ENCODE peak calls at places on chromosomes 3 and 15, in nine cellular contexts. One of them, this sample, is unnamed.

GRCh38 chr3:5122741-5123706 is 932 bp downstream of the ARL8B start:
- DNase-seq in fibroblast of lung: peak; percentile 78
- DNase-seq in stimulated activated CD4-positive, alpha-beta T cell treated with anti-CD3 and anti-CD28 coated beads, Interleukin-4, amount 100 ng/mL, for 24 hours: peak; percentile 39
- DNase-seq in erythroblast: peak; percentile 74
- DNase-seq in AML-193: peak; percentile 45
- DNase-seq in activated CD4-positive, alpha-beta T cell treated with anti-CD3 and anti-CD28 coated beads, Interleukin-2, amount 50 U/mL, for 1 hour: peak; percentile 25
- DNase-seq in iris pigment epithelial cell: peak; percentile 84
- DNase-seq in NB4: peak; percentile 71
- DNase-seq in upper lobe of right lung: peak; percentile 68
- DNase-seq in this sample: no peak

GRCh38 chr15:41955807-41956525 is 16.4 kb downstream of the EHD4 start:
- DNase-seq in fibroblast of lung: no peak
- DNase-seq in stimulated activated CD4-positive, alpha-beta T cell treated with anti-CD3 and anti-CD28 coated beads, Interleukin-4, amount 100 ng/mL, for 24 hours: no peak
- DNase-seq in erythroblast: no peak
- DNase-seq in AML-193: no peak
- DNase-seq in activated CD4-positive, alpha-beta T cell treated with anti-CD3 and anti-CD28 coated beads, Interleukin-2, amount 50 U/mL, for 1 hour: no peak
- DNase-seq in iris pigment epithelial cell: peak; percentile 40
- DNase-seq in NB4: no peak
- DNase-seq in upper lobe of right lung: no peak
- DNase-seq in this sample: no peak

GRCh38 chr3:129690406-129690805 is 83.9 kb upstream of the PLXND1 start:
- DNase-seq in fibroblast of lung: peak; percentile 60
- DNase-seq in stimulated activated CD4-positive, alpha-beta T cell treated with anti-CD3 and anti-CD28 coated beads, Interleukin-4, amount 100 ng/mL, for 24 hours: peak; percentile 25
- DNase-seq in erythroblast: peak; percentile 65
- DNase-seq in AML-193: peak; percentile 92
- DNase-seq in activated CD4-positive, alpha-beta T cell treated with anti-CD3 and anti-CD28 coated beads, Interleukin-2, amount 50 U/mL, for 1 hour: peak; percentile 23
- DNase-seq in iris pigment epithelial cell: peak; percentile 76
- DNase-seq in NB4: peak; percentile 78
- DNase-seq in upper lobe of right lung: no peak
- DNase-seq in this sample: peak; percentile 36

GRCh38 chr3:44555753-44556152 is 760 bp downstream of the ZKSCAN7 start:
- DNase-seq in fibroblast of lung: peak; percentile 19
- DNase-seq in stimulated activated CD4-positive, alpha-beta T cell treated with anti-CD3 and anti-CD28 coated beads, Interleukin-4, amount 100 ng/mL, for 24 hours: no peak
- DNase-seq in erythroblast: no peak
- DNase-seq in AML-193: no peak
- DNase-seq in activated CD4-positive, alpha-beta T cell treated with anti-CD3 and anti-CD28 coated beads, Interleukin-2, amount 50 U/mL, for 1 hour: no peak
- DNase-seq in iris pigment epithelial cell: peak; percentile 25
- DNase-seq in NB4: no peak
- DNase-seq in upper lobe of right lung: no peak
- DNase-seq in this sample: no peak

GRCh38 chr3:66493464-66494099 is 7.2 kb downstream of the LRIG1 start:
- DNase-seq in fibroblast of lung: no peak
- DNase-seq in stimulated activated CD4-positive, alpha-beta T cell treated with anti-CD3 and anti-CD28 coated beads, Interleukin-4, amount 100 ng/mL, for 24 hours: no peak
- DNase-seq in erythroblast: no peak
- DNase-seq in AML-193: no peak
- DNase-seq in activated CD4-positive, alpha-beta T cell treated with anti-CD3 and anti-CD28 coated beads, Interleukin-2, amount 50 U/mL, for 1 hour: no peak
- DNase-seq in iris pigment epithelial cell: no peak
- DNase-seq in NB4: no peak
- DNase-seq in upper lobe of right lung: no peak
- DNase-seq in this sample: no peak

GRCh38 chr15:80591471-80591870 is 103.6 kb upstream of the ABHD17C start:
- DNase-seq in fibroblast of lung: no peak
- DNase-seq in stimulated activated CD4-positive, alpha-beta T cell treated with anti-CD3 and anti-CD28 coated beads, Interleukin-4, amount 100 ng/mL, for 24 hours: no peak
- DNase-seq in erythroblast: no peak
- DNase-seq in AML-193: no peak
- DNase-seq in activated CD4-positive, alpha-beta T cell treated with anti-CD3 and anti-CD28 coated beads, Interleukin-2, amount 50 U/mL, for 1 hour: no peak
- DNase-seq in iris pigment epithelial cell: no peak
- DNase-seq in NB4: no peak
- DNase-seq in upper lobe of right lung: no peak
- DNase-seq in this sample: no peak

GRCh38 chr3:151439652-151440125 is 21.2 kb downstream of the IGSF10 start:
- DNase-seq in fibroblast of lung: peak; percentile 60
- DNase-seq in stimulated activated CD4-positive, alpha-beta T cell treated with anti-CD3 and anti-CD28 coated beads, Interleukin-4, amount 100 ng/mL, for 24 hours: no peak
- DNase-seq in erythroblast: peak; percentile 45
- DNase-seq in AML-193: peak; percentile 85
- DNase-seq in activated CD4-positive, alpha-beta T cell treated with anti-CD3 and anti-CD28 coated beads, Interleukin-2, amount 50 U/mL, for 1 hour: no peak
- DNase-seq in iris pigment epithelial cell: peak; percentile 63
- DNase-seq in NB4: peak; percentile 76
- DNase-seq in upper lobe of right lung: no peak
- DNase-seq in this sample: peak; percentile 44

GRCh38 chr3:169133178-169134161 is 530.0 kb downstream of the MECOM start:
- DNase-seq in fibroblast of lung: no peak
- DNase-seq in stimulated activated CD4-positive, alpha-beta T cell treated with anti-CD3 and anti-CD28 coated beads, Interleukin-4, amount 100 ng/mL, for 24 hours: no peak
- DNase-seq in erythroblast: no peak
- DNase-seq in AML-193: no peak
- DNase-seq in activated CD4-positive, alpha-beta T cell treated with anti-CD3 and anti-CD28 coated beads, Interleukin-2, amount 50 U/mL, for 1 hour: no peak
- DNase-seq in iris pigment epithelial cell: peak; percentile 34
- DNase-seq in NB4: peak; percentile 7
- DNase-seq in upper lobe of right lung: no peak
- DNase-seq in this sample: no peak

GRCh38 chr3:182925944-182926337 is 54.4 kb downstream of the DCUN1D1 start:
- DNase-seq in fibroblast of lung: no peak
- DNase-seq in stimulated activated CD4-positive, alpha-beta T cell treated with anti-CD3 and anti-CD28 coated beads, Interleukin-4, amount 100 ng/mL, for 24 hours: no peak
- DNase-seq in erythroblast: no peak
- DNase-seq in AML-193: no peak
- DNase-seq in activated CD4-positive, alpha-beta T cell treated with anti-CD3 and anti-CD28 coated beads, Interleukin-2, amount 50 U/mL, for 1 hour: no peak
- DNase-seq in iris pigment epithelial cell: no peak
- DNase-seq in NB4: peak; percentile 15
- DNase-seq in upper lobe of right lung: no peak
- DNase-seq in this sample: no peak

GRCh38 chr15:43505723-43506122 is 11.7 kb upstream of the MAP1A start:
- DNase-seq in fibroblast of lung: peak; percentile 81
- DNase-seq in stimulated activated CD4-positive, alpha-beta T cell treated with anti-CD3 and anti-CD28 coated beads, Interleukin-4, amount 100 ng/mL, for 24 hours: no peak
- DNase-seq in erythroblast: peak; percentile 31
- DNase-seq in AML-193: no peak
- DNase-seq in activated CD4-positive, alpha-beta T cell treated with anti-CD3 and anti-CD28 coated beads, Interleukin-2, amount 50 U/mL, for 1 hour: no peak
- DNase-seq in iris pigment epithelial cell: peak; percentile 88
- DNase-seq in NB4: no peak
- DNase-seq in upper lobe of right lung: no peak
- DNase-seq in this sample: no peak

GRCh38 chr3:66239513-66240135 is 18.8 kb downstream of the SLC25A26 start:
- DNase-seq in fibroblast of lung: no peak
- DNase-seq in stimulated activated CD4-positive, alpha-beta T cell treated with anti-CD3 and anti-CD28 coated beads, Interleukin-4, amount 100 ng/mL, for 24 hours: peak; percentile 10
- DNase-seq in erythroblast: no peak
- DNase-seq in AML-193: no peak
- DNase-seq in activated CD4-positive, alpha-beta T cell treated with anti-CD3 and anti-CD28 coated beads, Interleukin-2, amount 50 U/mL, for 1 hour: no peak
- DNase-seq in iris pigment epithelial cell: no peak
- DNase-seq in NB4: no peak
- DNase-seq in upper lobe of right lung: no peak
- DNase-seq in this sample: no peak

GRCh38 chr3:184662192-184662591 is 49.7 kb downstream of the MAGEF1 start:
- DNase-seq in fibroblast of lung: peak; percentile 14
- DNase-seq in stimulated activated CD4-positive, alpha-beta T cell treated with anti-CD3 and anti-CD28 coated beads, Interleukin-4, amount 100 ng/mL, for 24 hours: no peak
- DNase-seq in erythroblast: no peak
- DNase-seq in AML-193: no peak
- DNase-seq in activated CD4-positive, alpha-beta T cell treated with anti-CD3 and anti-CD28 coated beads, Interleukin-2, amount 50 U/mL, for 1 hour: no peak
- DNase-seq in iris pigment epithelial cell: no peak
- DNase-seq in NB4: no peak
- DNase-seq in upper lobe of right lung: no peak
- DNase-seq in this sample: peak; percentile 10

GRCh38 chr3:28139288-28139687 is 102.1 kb upstream of the CMC1 start:
- DNase-seq in fibroblast of lung: no peak
- DNase-seq in stimulated activated CD4-positive, alpha-beta T cell treated with anti-CD3 and anti-CD28 coated beads, Interleukin-4, amount 100 ng/mL, for 24 hours: no peak
- DNase-seq in erythroblast: no peak
- DNase-seq in AML-193: no peak
- DNase-seq in activated CD4-positive, alpha-beta T cell treated with anti-CD3 and anti-CD28 coated beads, Interleukin-2, amount 50 U/mL, for 1 hour: no peak
- DNase-seq in iris pigment epithelial cell: no peak
- DNase-seq in NB4: no peak
- DNase-seq in upper lobe of right lung: no peak
- DNase-seq in this sample: no peak

GRCh38 chr15:73388256-73388781 is 19.6 kb upstream of the HCN4 start:
- DNase-seq in fibroblast of lung: peak; percentile 89
- DNase-seq in stimulated activated CD4-positive, alpha-beta T cell treated with anti-CD3 and anti-CD28 coated beads, Interleukin-4, amount 100 ng/mL, for 24 hours: no peak
- DNase-seq in erythroblast: no peak
- DNase-seq in AML-193: no peak
- DNase-seq in activated CD4-positive, alpha-beta T cell treated with anti-CD3 and anti-CD28 coated beads, Interleukin-2, amount 50 U/mL, for 1 hour: no peak
- DNase-seq in iris pigment epithelial cell: peak; percentile 78
- DNase-seq in NB4: no peak
- DNase-seq in upper lobe of right lung: peak; percentile 51
- DNase-seq in this sample: peak; percentile 100

GRCh38 chr3:122555275-122556071 is 8.6 kb downstream of the PARP9 start:
- DNase-seq in fibroblast of lung: peak; percentile 64
- DNase-seq in stimulated activated CD4-positive, alpha-beta T cell treated with anti-CD3 and anti-CD28 coated beads, Interleukin-4, amount 100 ng/mL, for 24 hours: no peak
- DNase-seq in erythroblast: no peak
- DNase-seq in AML-193: no peak
- DNase-seq in activated CD4-positive, alpha-beta T cell treated with anti-CD3 and anti-CD28 coated beads, Interleukin-2, amount 50 U/mL, for 1 hour: no peak
- DNase-seq in iris pigment epithelial cell: peak; percentile 53
- DNase-seq in NB4: no peak
- DNase-seq in upper lobe of right lung: no peak
- DNase-seq in this sample: peak; percentile 52

GRCh38 chr3:114274929-114275328 is 18.9 kb upstream of the TIGIT start:
- DNase-seq in fibroblast of lung: peak; percentile 43
- DNase-seq in stimulated activated CD4-positive, alpha-beta T cell treated with anti-CD3 and anti-CD28 coated beads, Interleukin-4, amount 100 ng/mL, for 24 hours: no peak
- DNase-seq in erythroblast: peak; percentile 16
- DNase-seq in AML-193: no peak
- DNase-seq in activated CD4-positive, alpha-beta T cell treated with anti-CD3 and anti-CD28 coated beads, Interleukin-2, amount 50 U/mL, for 1 hour: no peak
- DNase-seq in iris pigment epithelial cell: peak; percentile 29
- DNase-seq in NB4: peak; percentile 19
- DNase-seq in upper lobe of right lung: no peak
- DNase-seq in this sample: no peak

GRCh38 chr3:157463819-157464218 is 27.2 kb downstream of the PTX3 start:
- DNase-seq in fibroblast of lung: no peak
- DNase-seq in stimulated activated CD4-positive, alpha-beta T cell treated with anti-CD3 and anti-CD28 coated beads, Interleukin-4, amount 100 ng/mL, for 24 hours: no peak
- DNase-seq in erythroblast: no peak
- DNase-seq in AML-193: no peak
- DNase-seq in activated CD4-positive, alpha-beta T cell treated with anti-CD3 and anti-CD28 coated beads, Interleukin-2, amount 50 U/mL, for 1 hour: no peak
- DNase-seq in iris pigment epithelial cell: no peak
- DNase-seq in NB4: no peak
- DNase-seq in upper lobe of right lung: no peak
- DNase-seq in this sample: no peak

GRCh38 chr15:67850995-67851535 is 11.2 kb upstream of the RNU6-1 start:
- DNase-seq in fibroblast of lung: peak; percentile 50
- DNase-seq in stimulated activated CD4-positive, alpha-beta T cell treated with anti-CD3 and anti-CD28 coated beads, Interleukin-4, amount 100 ng/mL, for 24 hours: no peak
- DNase-seq in erythroblast: no peak
- DNase-seq in AML-193: peak; percentile 33
- DNase-seq in activated CD4-positive, alpha-beta T cell treated with anti-CD3 and anti-CD28 coated beads, Interleukin-2, amount 50 U/mL, for 1 hour: no peak
- DNase-seq in iris pigment epithelial cell: peak; percentile 54
- DNase-seq in NB4: peak; percentile 80
- DNase-seq in upper lobe of right lung: no peak
- DNase-seq in this sample: peak; percentile 65

GRCh38 chr3:65412591-65412990 is 626.1 kb downstream of the MAGI1 start:
- DNase-seq in fibroblast of lung: no peak
- DNase-seq in stimulated activated CD4-positive, alpha-beta T cell treated with anti-CD3 and anti-CD28 coated beads, Interleukin-4, amount 100 ng/mL, for 24 hours: no peak
- DNase-seq in erythroblast: no peak
- DNase-seq in AML-193: no peak
- DNase-seq in activated CD4-positive, alpha-beta T cell treated with anti-CD3 and anti-CD28 coated beads, Interleukin-2, amount 50 U/mL, for 1 hour: no peak
- DNase-seq in iris pigment epithelial cell: no peak
- DNase-seq in NB4: no peak
- DNase-seq in upper lobe of right lung: no peak
- DNase-seq in this sample: no peak

GRCh38 chr15:77107068-77107467 is 36.2 kb upstream of the TSPAN3 start:
- DNase-seq in fibroblast of lung: no peak
- DNase-seq in stimulated activated CD4-positive, alpha-beta T cell treated with anti-CD3 and anti-CD28 coated beads, Interleukin-4, amount 100 ng/mL, for 24 hours: no peak
- DNase-seq in erythroblast: no peak
- DNase-seq in AML-193: no peak
- DNase-seq in activated CD4-positive, alpha-beta T cell treated with anti-CD3 and anti-CD28 coated beads, Interleukin-2, amount 50 U/mL, for 1 hour: no peak
- DNase-seq in iris pigment epithelial cell: no peak
- DNase-seq in NB4: peak; percentile 55
- DNase-seq in upper lobe of right lung: no peak
- DNase-seq in this sample: no peak

GRCh38 chr15:83119968-83120581 is 12.6 kb downstream of the TM6SF1 start:
- DNase-seq in fibroblast of lung: no peak
- DNase-seq in stimulated activated CD4-positive, alpha-beta T cell treated with anti-CD3 and anti-CD28 coated beads, Interleukin-4, amount 100 ng/mL, for 24 hours: no peak
- DNase-seq in erythroblast: no peak
- DNase-seq in AML-193: no peak
- DNase-seq in activated CD4-positive, alpha-beta T cell treated with anti-CD3 and anti-CD28 coated beads, Interleukin-2, amount 50 U/mL, for 1 hour: no peak
- DNase-seq in iris pigment epithelial cell: no peak
- DNase-seq in NB4: no peak
- DNase-seq in upper lobe of right lung: no peak
- DNase-seq in this sample: no peak

GRCh38 chr15:49712846-49713450 is 92.1 kb downstream of the DTWD1 start:
- DNase-seq in fibroblast of lung: no peak
- DNase-seq in stimulated activated CD4-positive, alpha-beta T cell treated with anti-CD3 and anti-CD28 coated beads, Interleukin-4, amount 100 ng/mL, for 24 hours: no peak
- DNase-seq in erythroblast: no peak
- DNase-seq in AML-193: no peak
- DNase-seq in activated CD4-positive, alpha-beta T cell treated with anti-CD3 and anti-CD28 coated beads, Interleukin-2, amount 50 U/mL, for 1 hour: no peak
- DNase-seq in iris pigment epithelial cell: no peak
- DNase-seq in NB4: peak; percentile 16
- DNase-seq in upper lobe of right lung: no peak
- DNase-seq in this sample: no peak

GRCh38 chr3:42581709-42582473 is at the start of gene SEC22C:
- DNase-seq in fibroblast of lung: peak; percentile 89
- DNase-seq in stimulated activated CD4-positive, alpha-beta T cell treated with anti-CD3 and anti-CD28 coated beads, Interleukin-4, amount 100 ng/mL, for 24 hours: peak; percentile 96
- DNase-seq in erythroblast: peak; percentile 99
- DNase-seq in AML-193: peak; percentile 94
- DNase-seq in activated CD4-positive, alpha-beta T cell treated with anti-CD3 and anti-CD28 coated beads, Interleukin-2, amount 50 U/mL, for 1 hour: peak; percentile 95
- DNase-seq in iris pigment epithelial cell: peak; percentile 93
- DNase-seq in NB4: peak; percentile 95
- DNase-seq in upper lobe of right lung: peak; percentile 98
- DNase-seq in this sample: peak; percentile 95

GRCh38 chr3:193140381-193140780 is 100.6 kb upstream of the PLAAT1 start:
- DNase-seq in fibroblast of lung: peak; percentile 68
- DNase-seq in stimulated activated CD4-positive, alpha-beta T cell treated with anti-CD3 and anti-CD28 coated beads, Interleukin-4, amount 100 ng/mL, for 24 hours: no peak
- DNase-seq in erythroblast: no peak
- DNase-seq in AML-193: no peak
- DNase-seq in activated CD4-positive, alpha-beta T cell treated with anti-CD3 and anti-CD28 coated beads, Interleukin-2, amount 50 U/mL, for 1 hour: no peak
- DNase-seq in iris pigment epithelial cell: no peak
- DNase-seq in NB4: no peak
- DNase-seq in upper lobe of right lung: no peak
- DNase-seq in this sample: no peak